ENCODE peak calls at places on chromosomes 4 and X, in nine cellular contexts. L is stomach, B is body of pancreas, J is ovary, M is transverse colon, C is sigmoid colon, I is uterus, F is upper lobe of left lung, D is breast epithelium. S is an unnamed sample. For H3K4me1, the result is how much of the 10 kb centered on the place peaks cover.

GRCh38 chr4:140112576-140112975 is 41.4 kb downstream of the MAML3 start:
- DNase-seq in I (no peak), C (no peak), J (no peak), F (no peak), B (no peak), D (no peak), L (no peak), M (no peak), S (no peak)

GRCh38 chr4:175927121-175927520 is 115.1 kb upstream of the GPM6A start:
- DNase-seq in L (no peak), F (no peak), I (no peak), B (no peak), C (no peak), D (no peak), J (no peak), M (no peak), S (no peak)

GRCh38 chr4:160026720-160027119 is 923.8 kb downstream of the RAPGEF2 start:
- DNase-seq in J (no peak), M (no peak), L (no peak), B (no peak), D (no peak), C (no peak), I (no peak), F (no peak), S (no peak)

GRCh38 chrX:150361070-150361776 is 1.9 kb upstream of the MAMLD1 start:
- DNase-seq in D (no peak), C (no peak), F (peak), M (peak), L (no peak), B (peak), I (no peak), J (no peak), S (no peak)

GRCh38 chr4:101953949-101954348 is 163.4 kb downstream of the BANK1 start:
- DNase-seq in I (no peak), B (no peak), M (no peak), J (no peak), C (no peak), D (no peak), L (no peak), F (no peak), S (no peak)

GRCh38 chr4:8820178-8821102 is 51.2 kb downstream of the HMX1 start:
- DNase-seq in I (no peak), M (peak), F (peak), D (peak), J (no peak), C (peak), B (no peak), L (peak), S (peak)

GRCh38 chr4:137510866-137511265 is 21.4 kb downstream of the PCDH18 start:
- DNase-seq in J (peak), F (no peak), L (no peak), D (no peak), B (peak), M (no peak), I (peak), C (no peak), S (no peak)

GRCh38 chr4:83932996-83933395 is 397.1 kb downstream of the GPAT3 start:
- DNase-seq in F (no peak), C (no peak), L (no peak), J (no peak), I (no peak), B (no peak), D (no peak), M (no peak), S (no peak)

GRCh38 chr4:81648576-81649272 is 177.0 kb upstream of the RASGEF1B start:
- DNase-seq in B (no peak), F (no peak), I (no peak), M (peak), L (no peak), C (no peak), J (no peak), D (no peak), S (no peak)

GRCh38 chrX:101986571-101986970 is 54.7 kb upstream of the ZMAT1 start:
- DNase-seq in M (no peak), I (no peak), D (no peak), F (no peak), B (no peak), L (no peak), J (no peak), C (no peak), S (no peak)

GRCh38 chr4:25816591-25817058 is 46.2 kb downstream of the SEL1L3 start:
- DNase-seq in J (no peak), D (no peak), M (no peak), L (no peak), I (no peak), F (no peak), C (no peak), B (no peak), S (no peak)

GRCh38 chr4:14092741-14093140 is 465.2 kb upstream of the BOD1L1 start:
- DNase-seq in J (no peak), C (no peak), M (no peak), L (no peak), F (no peak), B (no peak), D (no peak), I (no peak), S (no peak)

GRCh38 chrX:147894332-147894870 is 17.3 kb upstream of the FMR1 start:
- DNase-seq in F (no peak), M (no peak), J (no peak), D (no peak), C (no peak), B (no peak), I (no peak), L (no peak), S (no peak)

GRCh38 chr4:90357117-90357710 is 230.0 kb downstream of the CCSER1 start:
- DNase-seq in F (no peak), C (no peak), M (no peak), D (no peak), L (no peak), I (no peak), J (no peak), B (peak), S (no peak)

GRCh38 chr4:140174535-140174934 is 20.6 kb upstream of the MAML3 start:
- DNase-seq in F (no peak), I (no peak), C (no peak), B (no peak), D (no peak), J (no peak), M (no peak), L (no peak), S (no peak)

GRCh38 chrX:19017271-19017670 is 33.4 kb upstream of the PHKA2 start:
- DNase-seq in M (no peak), C (no peak), D (no peak), L (no peak), J (no peak), B (no peak), F (no peak), I (no peak), S (no peak)

GRCh38 chr4:148067307-148067916 is 335.5 kb downstream of the ARHGAP10 start:
- DNase-seq in F (no peak), J (no peak), M (no peak), C (no peak), B (no peak), D (no peak), L (no peak), I (no peak), S (no peak)

GRCh38 chrX:46665232-46666162 is 91.9 kb downstream of the CHST7 start:
- DNase-seq in J (no peak), B (no peak), D (no peak), C (no peak), M (no peak), L (no peak), I (no peak), F (no peak), S (no peak)

GRCh38 chr4:162645381-162645780 is 481.6 kb upstream of the FSTL5 start:
- DNase-seq in J (no peak), B (no peak), L (no peak), F (no peak), C (no peak), M (no peak), I (no peak), D (no peak), S (no peak)

GRCh38 chr4:8722556-8722955 is 130.0 kb downstream of the CPZ start:
- DNase-seq in M (no peak), L (no peak), I (peak), J (no peak), B (no peak), D (no peak), C (no peak), F (no peak), S (no peak)

GRCh38 chrX:131802836-131803626 is 220.1 kb upstream of the STK26 start:
- DNase-seq in C (peak), B (no peak), L (peak), I (peak), D (no peak), J (peak), M (peak), F (no peak), S (no peak)

GRCh38 chr4:3145251-3145908 is 70.9 kb downstream of the HTT start:
- DNase-seq in M (no peak), D (no peak), I (no peak), L (no peak), F (no peak), C (no peak), J (no peak), B (no peak), S (no peak)

GRCh38 chr4:155025762-155026457 is 182.5 kb upstream of the NPY2R start:
- DNase-seq in C (no peak), J (no peak), I (no peak), F (no peak), B (peak), M (peak), D (no peak), L (peak), S (no peak)

GRCh38 chr4:100257567-100257966 is 67.3 kb upstream of the DDIT4L start:
- DNase-seq in B (no peak), L (no peak), D (no peak), C (no peak), F (no peak), I (no peak), M (no peak), J (no peak), S (no peak)

GRCh38 chr4:16034010-16034829 is 49.6 kb downstream of the PROM1 start:
- DNase-seq in B (peak), F (no peak), D (no peak), C (no peak), L (no peak), J (no peak), M (no peak), I (no peak), S (no peak)

GRCh38 chrX:124634363-124634762 is 288.0 kb downstream of the SH2D1A start:
- DNase-seq in C (no peak), J (no peak), M (no peak), F (no peak), B (no peak), I (no peak), L (no peak), D (no peak), S (no peak)

GRCh38 chr4:105859233-105859632 is 36.0 kb upstream of the NPNT start:
- DNase-seq in D (no peak), M (no peak), L (no peak), B (no peak), I (no peak), C (no peak), J (no peak), F (no peak), S (no peak)

GRCh38 chrX:114611018-114611619 is 27.2 kb downstream of the HTR2C start:
- DNase-seq in J (peak), I (no peak), C (no peak), M (peak), B (peak), L (peak), F (no peak), D (no peak), S (no peak)

GRCh38 chr4:171846893-171847292 is 33.7 kb downstream of the GALNTL6 start:
- DNase-seq in I (no peak), D (no peak), C (no peak), M (no peak), B (no peak), F (no peak), J (no peak), L (no peak), S (no peak)

GRCh38 chrX:151596282-151596681 is 32.8 kb downstream of the PASD1 start:
- DNase-seq in C (no peak), J (no peak), D (no peak), L (no peak), B (no peak), M (no peak), F (no peak), I (no peak), S (no peak)

GRCh38 chrX:129678176-129678880 is 23.6 kb upstream of the APLN start:
- DNase-seq in F (peak), L (peak), M (peak), B (peak), I (peak), C (peak), J (no peak), D (no peak), S (no peak)

GRCh38 chr4:138217567-138217966 is 24.6 kb downstream of the SLC7A11 start:
- DNase-seq in C (no peak), I (no peak), F (no peak), B (no peak), M (no peak), J (no peak), L (no peak), D (no peak), S (no peak)

GRCh38 chrX:113539599-113540356 is 699.1 kb upstream of the AMOT start:
- DNase-seq in L (no peak), F (no peak), B (no peak), M (no peak), D (no peak), I (no peak), C (no peak), J (no peak), S (no peak)

GRCh38 chrX:124087000-124087746 is 125.7 kb downstream of the STAG2 start:
- DNase-seq in D (no peak), L (no peak), C (no peak), F (no peak), J (no peak), I (no peak), B (no peak), M (no peak), S (no peak)

GRCh38 chrX:13287816-13288215 is 32.0 kb downstream of the ATXN3L start:
- DNase-seq in M (no peak), C (no peak), J (no peak), D (no peak), L (no peak), I (no peak), B (no peak), F (no peak), S (no peak)

GRCh38 chr4:99564921-99565320 is 1.1 kb upstream of the TRMT10A start:
- DNase-seq in I (no peak), D (no peak), C (no peak), F (no peak), B (no peak), M (no peak), J (no peak), L (no peak), S (no peak)

GRCh38 chrX:43813898-43814297 is 68.4 kb downstream of the MAOB start:
- DNase-seq in M (no peak), I (no peak), D (no peak), B (no peak), L (no peak), J (peak), F (no peak), C (no peak), S (no peak)

DNA sequence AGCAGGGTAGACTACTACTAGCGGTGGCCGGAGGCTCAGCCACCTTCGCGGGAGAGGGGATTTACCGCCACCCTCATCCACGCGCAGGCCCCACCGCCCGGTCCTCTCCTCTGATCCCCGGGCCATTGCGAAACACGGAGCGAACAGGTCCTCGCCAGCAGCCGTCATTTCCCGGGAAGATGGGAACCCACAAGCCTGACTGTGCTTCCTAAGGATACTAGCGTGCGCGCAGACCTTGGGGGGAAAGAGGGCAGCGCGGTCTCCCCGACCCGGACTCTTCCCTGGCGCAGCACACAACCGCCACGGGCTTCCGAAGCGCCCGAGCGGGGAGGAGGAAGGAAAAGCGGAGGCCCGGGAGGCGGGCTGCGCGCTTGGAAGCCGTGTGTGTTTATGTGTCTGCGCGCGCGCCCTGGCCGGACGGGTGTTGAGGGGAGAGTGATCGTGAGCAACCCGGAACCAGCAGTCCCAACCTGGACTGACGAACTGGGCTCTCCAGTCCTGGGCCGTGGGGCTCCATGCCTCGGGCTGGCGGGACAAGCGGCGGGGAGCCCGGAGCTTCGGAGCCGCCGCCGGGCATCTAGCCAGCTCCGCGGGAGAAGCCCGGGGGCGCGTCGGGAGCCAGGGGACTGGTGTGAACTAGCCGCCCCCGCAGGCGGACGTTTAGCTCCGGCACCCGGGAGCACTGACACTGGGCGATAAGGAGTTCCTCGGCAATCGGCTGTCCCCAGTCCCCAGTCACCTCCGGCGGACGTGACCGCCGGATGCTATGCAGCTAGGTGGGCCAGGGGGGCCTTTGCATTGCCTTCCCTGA is 74.6 kb upstream of the BCOR start:
- DNase-seq in I (peak), L (peak), D (peak), C (peak), F (peak), B (peak), J (peak), M (peak), S (no peak)
- H3K4me1 ChIP-seq in I (under half), L (half or more), D (under half), C (under half), F (under half), B (under half), J (under half), M (under half), S (half or more)

GRCh38 chr4:187811586-187811985 is 184.0 kb upstream of the ZFP42 start:
- DNase-seq in I (no peak), F (no peak), D (no peak), L (no peak), J (no peak), M (no peak), C (no peak), B (no peak), S (no peak)

GRCh38 chr4:187814737-187815465 is 180.7 kb upstream of the ZFP42 start:
- DNase-seq in D (no peak), J (no peak), F (no peak), I (peak), B (peak), L (no peak), C (no peak), M (no peak), S (no peak)
- TF ChIP-seq POLR2A in D (no peak), J (no peak), F (no peak), I (no peak), B (peak), L (no peak), C (no peak), M (no peak), S (no peak)

GRCh38 chr4:87053802-87054767 is 119.3 kb downstream of the AFF1 start:
- DNase-seq in B (no peak), D (no peak), L (no peak), F (no peak), C (no peak), J (no peak), M (no peak), I (no peak), S (peak)
- H3K4me1 ChIP-seq in B (half or more), D (under half), L (half or more), F (half or more), C (under half), J (under half), M (half or more), I (under half), S (half or more)

DNA sequence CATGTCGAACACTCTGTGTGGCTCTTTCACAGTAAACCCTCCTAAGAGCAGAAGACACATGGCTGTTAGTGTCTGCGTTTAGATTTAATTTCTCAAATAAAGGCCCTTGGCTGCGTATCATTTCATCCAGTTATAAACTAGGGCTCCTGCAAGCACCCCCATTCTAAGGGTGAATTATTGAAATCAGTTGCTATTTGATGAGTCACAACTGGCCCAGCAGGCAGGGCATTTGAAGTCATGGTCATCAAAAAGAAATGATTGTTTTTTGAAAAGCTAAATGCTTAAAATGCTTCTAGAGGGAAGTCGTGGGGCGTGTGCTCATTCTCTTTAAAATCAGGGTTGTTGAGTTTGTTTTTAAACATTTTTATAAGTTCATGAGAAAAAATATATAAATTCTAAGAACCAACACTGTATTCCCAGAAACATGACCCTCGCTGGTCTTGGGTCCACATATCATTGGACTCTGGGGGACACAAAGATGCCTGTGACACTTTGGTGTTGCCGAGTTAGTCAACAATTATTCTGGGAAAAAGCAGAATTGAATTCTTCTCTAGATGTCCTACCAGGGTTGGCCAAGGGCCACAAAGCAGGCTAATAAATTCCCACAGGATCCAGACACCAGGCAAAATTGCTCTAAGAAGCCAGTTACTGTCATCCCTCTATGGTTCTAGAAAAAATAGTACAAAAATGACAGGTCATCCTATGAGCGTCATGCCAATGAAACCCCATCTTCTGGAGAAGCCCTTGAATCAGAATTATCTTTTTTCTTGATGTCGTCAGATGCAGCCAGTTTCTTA is 99.5 kb upstream of the MYOZ2 start:
- DNase-seq in L (no peak), B (no peak), M (no peak), C (peak), D (no peak), J (no peak), F (no peak), I (no peak), S (no peak)
- TF ChIP-seq POLR2A in L (no peak), B (no peak), M (no peak), C (no peak), D (no peak), J (no peak), F (no peak), I (no peak), S (no peak)

DNA sequence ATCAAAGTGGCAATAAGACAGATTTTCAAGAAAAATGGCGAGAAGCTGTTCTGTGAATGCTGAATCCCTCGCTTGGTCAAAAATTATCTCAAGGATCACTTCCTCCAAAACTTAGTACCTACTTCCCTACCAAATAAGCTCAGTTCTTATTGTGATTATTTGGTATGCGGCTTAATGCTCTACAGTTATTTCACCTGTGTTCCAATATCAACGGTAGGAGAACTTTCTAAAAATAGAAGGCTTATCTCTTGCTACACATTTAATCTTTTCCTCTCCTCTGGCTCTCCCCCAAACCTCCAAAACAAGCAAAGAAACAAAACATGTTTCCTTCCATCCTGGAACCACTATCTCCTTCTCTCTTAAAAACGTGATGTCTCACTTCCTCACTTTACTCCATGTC is 14.7 kb downstream of the PDGFC start:
- DNase-seq in J (no peak), B (no peak), M (no peak), F (no peak), I (no peak), L (no peak), C (no peak), D (no peak), S (no peak)
- H3K4me1 ChIP-seq in J (under half), B (half or more), M (under half), F (under half), I (under half), L (half or more), C (under half), D (under half), S (half or more)

S was measured in esophagus muscularis mucosa.